ENCODE peak calls at places on chromosomes 16 and 17, in four cellular contexts. One of them, this sample, is unnamed.

GRCh38 chr17:71922439-71922838 is 198.4 kb upstream of the SOX9 start:
- DNase-seq in T follicular helper cell: no peak
- DNase-seq in MM.1S: peak; percentile 30
- DNase-seq in stimulated activated CD4-positive, alpha-beta T cell treated with anti-CD3 and anti-CD28 coated beads, Interleukin-15, amount 100 ng/mL, for 24 hours: no peak
- DNase-seq in this sample: no peak

GRCh38 chr16:5776876-5777275 is 679.3 kb upstream of the EEF2KMT start:
- DNase-seq in stimulated activated CD4-positive, alpha-beta T cell treated with anti-CD3 and anti-CD28 coated beads, Interleukin-15, amount 100 ng/mL, for 24 hours: no peak
- DNase-seq in MM.1S: no peak
- DNase-seq in T follicular helper cell: no peak
- DNase-seq in this sample: no peak

GRCh38 chr16:17474572-17474971 is 3.8 kb upstream of the XYLT1 start:
- DNase-seq in MM.1S: no peak
- DNase-seq in T follicular helper cell: no peak
- DNase-seq in stimulated activated CD4-positive, alpha-beta T cell treated with anti-CD3 and anti-CD28 coated beads, Interleukin-15, amount 100 ng/mL, for 24 hours: no peak
- DNase-seq in this sample: peak; percentile 47

GRCh38 chr16:57683599-57684545 is 10.7 kb upstream of the DRC7 start:
- DNase-seq in MM.1S: no peak
- DNase-seq in T follicular helper cell: no peak
- DNase-seq in stimulated activated CD4-positive, alpha-beta T cell treated with anti-CD3 and anti-CD28 coated beads, Interleukin-15, amount 100 ng/mL, for 24 hours: no peak
- DNase-seq in this sample: no peak

GRCh38 chr16:88014201-88014781 is 63.1 kb downstream of the BANP start:
- DNase-seq in stimulated activated CD4-positive, alpha-beta T cell treated with anti-CD3 and anti-CD28 coated beads, Interleukin-15, amount 100 ng/mL, for 24 hours: no peak
- DNase-seq in T follicular helper cell: no peak
- DNase-seq in MM.1S: no peak
- DNase-seq in this sample: peak; percentile 2

GRCh38 chr16:19876501-19877059 is 8.1 kb downstream of the GPRC5B start:
- DNase-seq in MM.1S: no peak
- DNase-seq in stimulated activated CD4-positive, alpha-beta T cell treated with anti-CD3 and anti-CD28 coated beads, Interleukin-15, amount 100 ng/mL, for 24 hours: no peak
- DNase-seq in T follicular helper cell: no peak
- DNase-seq in this sample: no peak

GRCh38 chr17:45271603-45272002 is 9.7 kb upstream of the SPATA32 start:
- DNase-seq in MM.1S: no peak
- DNase-seq in T follicular helper cell: no peak
- DNase-seq in stimulated activated CD4-positive, alpha-beta T cell treated with anti-CD3 and anti-CD28 coated beads, Interleukin-15, amount 100 ng/mL, for 24 hours: no peak
- DNase-seq in this sample: no peak

GRCh38 chr17:72187544-72187943 is 66.7 kb downstream of the SOX9 start:
- DNase-seq in MM.1S: no peak
- DNase-seq in stimulated activated CD4-positive, alpha-beta T cell treated with anti-CD3 and anti-CD28 coated beads, Interleukin-15, amount 100 ng/mL, for 24 hours: no peak
- DNase-seq in T follicular helper cell: no peak
- DNase-seq in this sample: no peak

GRCh38 chr17:59725691-59726090 is 18.2 kb downstream of the VMP1 start:
- DNase-seq in MM.1S: no peak
- DNase-seq in stimulated activated CD4-positive, alpha-beta T cell treated with anti-CD3 and anti-CD28 coated beads, Interleukin-15, amount 100 ng/mL, for 24 hours: no peak
- DNase-seq in T follicular helper cell: no peak
- DNase-seq in this sample: no peak

GRCh38 chr17:48728232-48729231 is at the start of gene HOXB13:
- DNase-seq in MM.1S: peak; percentile 41
- DNase-seq in stimulated activated CD4-positive, alpha-beta T cell treated with anti-CD3 and anti-CD28 coated beads, Interleukin-15, amount 100 ng/mL, for 24 hours: peak; percentile 70
- DNase-seq in T follicular helper cell: peak; percentile 24
- DNase-seq in this sample: peak; percentile 70

GRCh38 chr17:79808763-79809529 is 12.1 kb upstream of the CBX8 start:
- DNase-seq in MM.1S: peak; percentile 28
- DNase-seq in stimulated activated CD4-positive, alpha-beta T cell treated with anti-CD3 and anti-CD28 coated beads, Interleukin-15, amount 100 ng/mL, for 24 hours: no peak
- DNase-seq in T follicular helper cell: no peak
- DNase-seq in this sample: peak; percentile 56

GRCh38 chr16:27695161-27695560 is 145.2 kb downstream of the KATNIP start:
- DNase-seq in MM.1S: no peak
- DNase-seq in stimulated activated CD4-positive, alpha-beta T cell treated with anti-CD3 and anti-CD28 coated beads, Interleukin-15, amount 100 ng/mL, for 24 hours: no peak
- DNase-seq in T follicular helper cell: no peak
- DNase-seq in this sample: no peak